ENCODE peak calls at places on chromosomes 1 and 21, in four cellular contexts. P is Calu3, J is progenitor cell of endocrine pancreas, Z is IMR-90. T is an unnamed sample.

GRCh38 chr1:181910905-181911304 is 150.6 kb downstream of the ZNF648 start:
- DNase-seq in P (no peak), J (no peak), Z (no peak), T (no peak)

GRCh38 chr21:41242238-41242829 is 74.3 kb upstream of the FAM3B start:
- DNase-seq in P (no peak), J (no peak), Z (no peak), T (no peak)

GRCh38 chr1:39283858-39284257 is 79.4 kb downstream of the MACF1 start:
- DNase-seq in P (no peak), J (no peak), Z (no peak), T (no peak)

GRCh38 chr1:228944991-228945390 is 209.7 kb downstream of the RHOU start:
- DNase-seq in P (no peak), J (no peak), Z (peak), T (peak)

GRCh38 chr21:14545906-14546480 is at the start of gene SAMSN1:
- DNase-seq in P (peak), J (no peak), Z (no peak), T (peak)

GRCh38 chr21:45640888-45641479 is 2.5 kb upstream of the PCBP3 start:
- DNase-seq in P (no peak), J (no peak), Z (peak), T (no peak)

GRCh38 chr21:46366091-46366490 is 42.1 kb downstream of the PCNT start:
- DNase-seq in P (no peak), J (no peak), Z (no peak), T (no peak)

GRCh38 chr21:43717967-43718871 is 710 bp upstream of the PDXK start:
- DNase-seq in P (no peak), J (no peak), Z (no peak), T (no peak)

GRCh38 chr1:219798283-219799030 is 129.9 kb downstream of the SLC30A10 start:
- DNase-seq in P (no peak), J (no peak), Z (peak), T (no peak)

GRCh38 chr1:33473900-33474299 is 1.5 kb downstream of the ZSCAN20 start:
- DNase-seq in P (no peak), J (no peak), Z (no peak), T (no peak)

DNA sequence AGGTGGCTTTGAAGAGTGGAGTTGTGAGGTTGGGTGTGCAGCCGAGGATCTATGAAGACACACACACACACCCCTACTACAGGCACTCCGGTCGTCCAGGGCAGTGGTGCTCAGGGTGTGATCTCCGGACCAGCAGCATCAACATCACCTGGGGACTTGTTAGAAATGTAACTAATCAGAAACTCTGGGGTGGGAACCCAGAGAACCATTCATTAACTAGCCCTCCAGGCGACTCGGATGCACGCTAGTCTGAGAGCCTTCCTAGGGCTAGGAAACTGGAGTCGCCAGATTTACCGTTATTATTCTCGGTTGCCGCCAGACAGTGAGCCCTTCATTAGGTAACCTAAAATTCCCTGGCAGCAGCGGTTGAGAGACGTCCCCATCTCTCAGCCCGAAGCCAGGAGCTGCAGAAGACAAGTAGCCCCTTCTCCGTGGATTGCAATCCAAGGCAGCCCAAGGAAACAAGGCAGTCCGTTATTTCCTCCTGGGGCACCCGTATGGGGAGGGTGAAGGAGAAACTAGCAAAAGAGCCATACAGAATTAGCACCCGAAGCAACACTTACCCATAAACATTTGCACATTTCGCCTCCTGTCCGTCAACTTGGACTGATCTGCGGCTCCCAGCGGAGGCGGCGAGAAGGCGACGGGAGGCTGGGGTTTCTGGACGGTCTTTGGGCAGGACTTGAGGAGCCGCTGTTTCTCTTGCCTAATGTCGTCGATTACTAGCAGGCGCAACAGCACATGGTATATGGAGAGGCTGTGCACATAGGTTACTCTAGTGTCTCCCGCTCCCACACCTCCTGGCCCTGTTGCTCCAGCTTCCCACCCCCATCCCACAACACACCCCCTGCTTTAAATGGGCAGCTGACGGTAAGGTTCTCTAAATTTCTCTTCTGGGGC is 2.9 kb upstream of the CCN1 start:
- DNase-seq in P (peak), J (no peak), Z (no peak), T (no peak)
- TF ChIP-seq CTCF in P (no peak), J (no peak), Z (no peak), T (no peak)

GRCh38 chr1:241068359-241068758 is 288.6 kb downstream of the RGS7 start:
- DNase-seq in P (no peak), J (no peak), Z (no peak), T (no peak)
- TF ChIP-seq CTCF in P (no peak), J (no peak), Z (no peak), T (no peak)

DNA sequence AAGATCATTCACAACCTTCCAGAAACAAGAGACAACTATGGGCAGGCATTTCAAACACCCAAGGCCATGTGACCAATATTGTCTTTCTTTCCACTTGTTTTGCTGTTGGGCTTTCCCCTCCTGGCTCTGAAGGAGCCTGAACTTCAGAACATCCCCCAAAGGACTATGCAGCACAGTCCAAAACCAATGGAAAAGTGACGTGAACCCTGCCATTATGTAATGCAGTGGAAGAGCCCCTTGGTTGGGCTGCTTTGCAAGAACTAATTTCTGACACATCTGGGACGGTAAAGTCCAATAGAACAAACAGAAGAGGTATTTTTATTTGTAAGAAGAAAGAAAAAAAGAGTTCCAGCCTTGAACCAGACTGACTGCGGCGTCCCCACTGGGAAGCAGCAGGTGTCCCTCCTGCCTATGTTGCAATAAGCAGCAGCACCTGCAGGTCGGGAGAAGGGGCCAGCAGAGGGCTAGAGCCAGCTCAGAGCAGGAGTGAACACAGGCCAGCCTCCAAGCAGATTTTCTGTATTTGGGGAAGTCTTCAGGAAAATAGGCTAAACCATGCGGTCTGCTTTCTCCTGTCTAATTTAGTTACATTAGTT is 116.7 kb downstream of the CDC7 start:
- DNase-seq in P (peak), J (peak), Z (no peak), T (no peak)
- TF ChIP-seq CTCF in P (no peak), J (peak), Z (no peak), T (no peak)

DNA sequence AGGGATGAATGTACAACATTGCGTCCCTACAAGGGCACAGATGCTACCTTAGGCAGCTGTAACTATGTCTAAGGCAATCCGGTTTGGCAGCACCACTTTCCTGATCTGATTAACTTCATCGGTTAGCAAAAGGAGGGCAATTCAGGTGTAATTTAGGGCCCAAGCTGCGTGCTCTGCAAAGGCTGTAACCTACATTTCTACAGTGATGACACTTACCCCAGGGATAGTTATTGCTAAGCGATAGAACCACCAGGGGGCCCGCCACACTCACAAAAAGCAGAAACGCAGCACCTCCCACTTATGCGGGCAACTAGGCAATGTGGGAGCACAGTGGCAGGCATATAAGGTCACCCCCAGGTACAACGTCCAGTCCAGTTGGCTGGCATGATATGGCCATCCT is 113.5 kb downstream of the GDAP2 start:
- DNase-seq in P (no peak), J (no peak), Z (no peak), T (no peak)
- TF ChIP-seq CTCF in P (no peak), J (peak), Z (no peak), T (no peak)

GRCh38 chr1:24304763-24305162 is 14.4 kb upstream of the GRHL3 start:
- DNase-seq in P (no peak), J (no peak), Z (no peak), T (no peak)
- TF ChIP-seq CTCF in P (no peak), J (peak), Z (no peak), T (no peak)

GRCh38 chr1:110476028-110476765 is 25.2 kb downstream of the PROK1 start:
- DNase-seq in P (no peak), J (no peak), Z (no peak), T (no peak)

GRCh38 chr1:110477041-110477440 is 26.1 kb downstream of the PROK1 start:
- DNase-seq in P (peak), J (no peak), Z (peak), T (no peak)

GRCh38 chr1:110474444-110474843 is 23.5 kb downstream of the PROK1 start:
- DNase-seq in P (no peak), J (no peak), Z (no peak), T (no peak)

GRCh38 chr1:110477445-110477957 is 26.6 kb downstream of the PROK1 start:
- DNase-seq in P (peak), J (no peak), Z (no peak), T (no peak)

DNA sequence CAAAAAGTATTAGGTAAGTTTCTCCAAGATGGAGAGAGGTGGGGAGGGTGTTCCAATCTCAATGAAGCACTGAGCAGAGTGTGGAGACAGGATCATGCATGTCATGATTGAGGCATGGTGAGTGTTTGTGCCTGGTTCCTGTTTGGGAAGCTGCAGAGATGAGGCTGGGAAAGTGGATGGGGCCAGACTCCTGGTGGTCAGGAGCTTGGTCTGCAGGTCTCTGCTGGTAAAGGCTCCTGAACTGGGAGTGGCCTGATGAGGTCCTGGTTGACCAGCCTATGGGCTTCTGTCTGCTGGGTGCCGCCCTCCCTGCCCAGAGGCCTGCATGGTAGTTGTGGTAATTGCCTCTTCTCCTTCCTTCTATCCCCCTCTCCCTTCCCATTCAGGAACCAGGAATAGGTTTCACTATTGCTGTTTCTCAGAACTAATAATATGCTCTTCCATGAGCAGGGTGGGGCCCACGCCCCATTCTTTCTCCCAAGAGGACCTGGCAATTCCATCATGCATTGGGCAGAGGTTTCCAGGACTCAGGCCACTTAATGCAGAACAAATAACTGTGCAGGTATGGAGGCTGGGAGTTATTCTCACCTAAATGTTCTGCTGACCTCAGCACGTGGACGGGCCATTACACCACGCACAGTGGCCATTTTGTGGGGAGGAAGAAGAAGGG is 24.5 kb downstream of the PROK1 start:
- DNase-seq in P (peak), J (no peak), Z (no peak), T (no peak)
- TF ChIP-seq CTCF in P (no peak), J (no peak), Z (no peak), T (no peak)

GRCh38 chr1:111988743-111989453 is 570 bp downstream of the KCND3 start:
- DNase-seq in P (no peak), J (peak), Z (no peak), T (no peak)

GRCh38 chr1:111989531-111990025 is at the start of gene KCND3:
- DNase-seq in P (peak), J (no peak), Z (peak), T (no peak)

GRCh38 chr1:111992396-111992985 is 3.0 kb upstream of the KCND3 start:
- DNase-seq in P (no peak), J (no peak), Z (no peak), T (no peak)

GRCh38 chr1:111990026-111990877 is 784 bp upstream of the KCND3 start:
- DNase-seq in P (peak), J (no peak), Z (no peak), T (no peak)

GRCh38 chr1:111990878-111991760 is 1.7 kb upstream of the KCND3 start:
- DNase-seq in P (peak), J (peak), Z (no peak), T (no peak)
- TF ChIP-seq CTCF in P (no peak), J (no peak), Z (peak), T (no peak)

T was measured in CD14-positive monocyte.